ENCODE peak calls at places on chromosomes 3 and 15, in six cellular contexts. One of them, this sample, is unnamed.

GRCh38 chr15:92638709-92639365 is 16.7 kb downstream of the FAM174B start:
- DNase-seq in cardiac muscle cell: no peak
- DNase-seq in activated CD4-positive, alpha-beta T cell treated with anti-CD3 and anti-CD28 coated beads for 4 hours: no peak
- DNase-seq in GM19239: no peak
- DNase-seq in AML-193: no peak
- DNase-seq in tibial nerve: no peak
- DNase-seq in this sample: peak

GRCh38 chr3:157369712-157370447 is 66.8 kb upstream of the PTX3 start:
- DNase-seq in cardiac muscle cell: no peak
- DNase-seq in activated CD4-positive, alpha-beta T cell treated with anti-CD3 and anti-CD28 coated beads for 4 hours: no peak
- DNase-seq in GM19239: no peak
- DNase-seq in AML-193: no peak
- DNase-seq in tibial nerve: no peak
- DNase-seq in this sample: no peak

GRCh38 chr3:130379274-130379673 is 33.8 kb downstream of the COL6A5 start:
- DNase-seq in cardiac muscle cell: no peak
- DNase-seq in activated CD4-positive, alpha-beta T cell treated with anti-CD3 and anti-CD28 coated beads for 4 hours: no peak
- DNase-seq in GM19239: no peak
- DNase-seq in AML-193: no peak
- DNase-seq in tibial nerve: no peak
- DNase-seq in this sample: no peak

GRCh38 chr3:9781978-9782575 is 10.2 kb downstream of the TADA3 start:
- DNase-seq in cardiac muscle cell: no peak
- DNase-seq in activated CD4-positive, alpha-beta T cell treated with anti-CD3 and anti-CD28 coated beads for 4 hours: no peak
- DNase-seq in GM19239: no peak
- DNase-seq in AML-193: no peak
- DNase-seq in tibial nerve: no peak
- DNase-seq in this sample: no peak

GRCh38 chr15:79170256-79170664 is 79.7 kb upstream of the RASGRF1 start:
- DNase-seq in cardiac muscle cell: no peak
- DNase-seq in activated CD4-positive, alpha-beta T cell treated with anti-CD3 and anti-CD28 coated beads for 4 hours: no peak
- DNase-seq in GM19239: no peak
- DNase-seq in AML-193: no peak
- DNase-seq in tibial nerve: no peak
- DNase-seq in this sample: no peak

GRCh38 chr3:70824078-70824477 is 511.6 kb upstream of the MDFIC2 start:
- DNase-seq in cardiac muscle cell: no peak
- DNase-seq in activated CD4-positive, alpha-beta T cell treated with anti-CD3 and anti-CD28 coated beads for 4 hours: no peak
- DNase-seq in GM19239: no peak
- DNase-seq in AML-193: no peak
- DNase-seq in tibial nerve: no peak
- DNase-seq in this sample: no peak

GRCh38 chr3:48685603-48686511 is at the start of gene NCKIPSD:
- DNase-seq in cardiac muscle cell: peak
- DNase-seq in activated CD4-positive, alpha-beta T cell treated with anti-CD3 and anti-CD28 coated beads for 4 hours: peak
- DNase-seq in GM19239: peak
- DNase-seq in AML-193: peak
- DNase-seq in tibial nerve: peak
- DNase-seq in this sample: peak

GRCh38 chr3:130787422-130788068 is 40.9 kb upstream of the PIK3R4 start:
- DNase-seq in cardiac muscle cell: peak
- DNase-seq in activated CD4-positive, alpha-beta T cell treated with anti-CD3 and anti-CD28 coated beads for 4 hours: no peak
- DNase-seq in GM19239: no peak
- DNase-seq in AML-193: no peak
- DNase-seq in tibial nerve: no peak
- DNase-seq in this sample: no peak

GRCh38 chr15:36810656-36811449 is 231.4 kb downstream of the CDIN1 start:
- DNase-seq in cardiac muscle cell: no peak
- DNase-seq in activated CD4-positive, alpha-beta T cell treated with anti-CD3 and anti-CD28 coated beads for 4 hours: no peak
- DNase-seq in GM19239: no peak
- DNase-seq in AML-193: no peak
- DNase-seq in tibial nerve: no peak
- DNase-seq in this sample: no peak

GRCh38 chr15:35973019-35973418 is 427.1 kb upstream of the DPH6 start:
- DNase-seq in cardiac muscle cell: no peak
- DNase-seq in activated CD4-positive, alpha-beta T cell treated with anti-CD3 and anti-CD28 coated beads for 4 hours: no peak
- DNase-seq in GM19239: no peak
- DNase-seq in AML-193: no peak
- DNase-seq in tibial nerve: no peak
- DNase-seq in this sample: no peak

GRCh38 chr3:87228316-87228715 is 1.2 kb downstream of the CHMP2B start:
- DNase-seq in cardiac muscle cell: no peak
- DNase-seq in activated CD4-positive, alpha-beta T cell treated with anti-CD3 and anti-CD28 coated beads for 4 hours: no peak
- DNase-seq in GM19239: no peak
- DNase-seq in AML-193: no peak
- DNase-seq in tibial nerve: no peak
- DNase-seq in this sample: no peak

GRCh38 chr15:39171944-39172368 is 408.9 kb upstream of the THBS1 start:
- DNase-seq in cardiac muscle cell: peak
- DNase-seq in activated CD4-positive, alpha-beta T cell treated with anti-CD3 and anti-CD28 coated beads for 4 hours: no peak
- DNase-seq in GM19239: no peak
- DNase-seq in AML-193: peak
- DNase-seq in tibial nerve: peak
- DNase-seq in this sample: peak

GRCh38 chr15:70596354-70597055 is 166.9 kb downstream of the UACA start:
- DNase-seq in cardiac muscle cell: no peak
- DNase-seq in activated CD4-positive, alpha-beta T cell treated with anti-CD3 and anti-CD28 coated beads for 4 hours: no peak
- DNase-seq in GM19239: no peak
- DNase-seq in AML-193: no peak
- DNase-seq in tibial nerve: no peak
- DNase-seq in this sample: no peak

GRCh38 chr3:71214797-71215196 is 368.7 kb downstream of the FOXP1 start:
- DNase-seq in cardiac muscle cell: no peak
- DNase-seq in activated CD4-positive, alpha-beta T cell treated with anti-CD3 and anti-CD28 coated beads for 4 hours: no peak
- DNase-seq in GM19239: no peak
- DNase-seq in AML-193: no peak
- DNase-seq in tibial nerve: no peak
- DNase-seq in this sample: no peak

GRCh38 chr3:169146112-169146665 is 517.3 kb downstream of the MECOM start:
- DNase-seq in cardiac muscle cell: peak
- DNase-seq in activated CD4-positive, alpha-beta T cell treated with anti-CD3 and anti-CD28 coated beads for 4 hours: no peak
- DNase-seq in GM19239: no peak
- DNase-seq in AML-193: no peak
- DNase-seq in tibial nerve: no peak
- DNase-seq in this sample: peak

GRCh38 chr3:39064646-39065045 is 12.8 kb downstream of the WDR48 start:
- DNase-seq in cardiac muscle cell: no peak
- DNase-seq in activated CD4-positive, alpha-beta T cell treated with anti-CD3 and anti-CD28 coated beads for 4 hours: no peak
- DNase-seq in GM19239: no peak
- DNase-seq in AML-193: no peak
- DNase-seq in tibial nerve: no peak
- DNase-seq in this sample: no peak

GRCh38 chr3:97674477-97674876 is 90.1 kb upstream of the ARL6 start:
- DNase-seq in cardiac muscle cell: no peak
- DNase-seq in activated CD4-positive, alpha-beta T cell treated with anti-CD3 and anti-CD28 coated beads for 4 hours: no peak
- DNase-seq in GM19239: no peak
- DNase-seq in AML-193: no peak
- DNase-seq in tibial nerve: no peak
- DNase-seq in this sample: no peak